ENCODE peak calls at places on chromosomes 6 and 20, in eight cellular contexts. V is foreskin fibroblast, W is HL-60, H is pancreas, U is stomach, P is neural progenitor cell, X is GM12865, M is AG04449. D is an unnamed sample.

GRCh38 chr6:71478834-71479541 is 190.4 kb downstream of the OGFRL1 start:
- DNase-seq in V (peak; percentile 88), W (no peak), H (no peak), U (no peak), P (peak; percentile 36), X (no peak), M (peak; percentile 84), D (no peak)

GRCh38 chr6:35017461-35018183 is 123.5 kb downstream of the TCP11 start:
- DNase-seq in V (no peak), W (no peak), H (no peak), U (no peak), P (no peak), X (no peak), M (no peak), D (no peak)

GRCh38 chr6:150142304-150142656 is 564 bp upstream of the PPP1R14C start:
- DNase-seq in V (peak; percentile 24), W (peak; percentile 37), H (no peak), U (no peak), P (peak; percentile 52), X (no peak), M (no peak), D (no peak)

GRCh38 chr6:54003316-54003715 is 107.9 kb upstream of the MLIP start:
- DNase-seq in V (no peak), W (no peak), H (no peak), U (no peak), P (no peak), X (no peak), M (no peak), D (no peak)

GRCh38 chr6:163405412-163406309 is 8.9 kb upstream of the QKI start:
- DNase-seq in V (peak; percentile 16), W (peak; percentile 86), H (peak; percentile 37), U (peak; percentile 69), P (no peak), X (peak; percentile 44), M (no peak), D (no peak)

GRCh38 chr6:121830759-121831158 is 395.3 kb downstream of the GJA1 start:
- DNase-seq in V (no peak), W (no peak), H (no peak), U (no peak), P (no peak), X (no peak), M (no peak), D (no peak)

GRCh38 chr6:118736351-118736750 is 85.0 kb upstream of the CEP85L start:
- DNase-seq in V (no peak), W (no peak), H (no peak), U (no peak), P (no peak), X (no peak), M (no peak), D (no peak)

GRCh38 chr20:46852313-46852712 is 42.3 kb upstream of the EYA2 start:
- DNase-seq in V (no peak), W (no peak), H (no peak), U (no peak), P (no peak), X (no peak), M (no peak), D (no peak)

GRCh38 chr6:169172946-169173345 is 80.7 kb downstream of the THBS2 start:
- DNase-seq in V (no peak), W (no peak), H (no peak), U (no peak), P (no peak), X (no peak), M (no peak), D (no peak)

GRCh38 chr6:168288781-168289570 is 30.6 kb downstream of the DACT2 start:
- DNase-seq in V (no peak), W (no peak), H (no peak), U (no peak), P (no peak), X (no peak), M (no peak), D (no peak)

GRCh38 chr6:12709116-12709515 is 7.5 kb upstream of the PHACTR1 start:
- DNase-seq in V (peak; percentile 71), W (no peak), H (no peak), U (no peak), P (no peak), X (no peak), M (peak; percentile 26), D (no peak)

GRCh38 chr6:154969796-154970195 is 25.3 kb upstream of the TIAM2 start:
- DNase-seq in V (peak; percentile 7), W (no peak), H (no peak), U (no peak), P (no peak), X (no peak), M (peak; percentile 17), D (no peak)

GRCh38 chr6:97059473-97059872 is 134.9 kb downstream of the KLHL32 start:
- DNase-seq in V (no peak), W (no peak), H (no peak), U (no peak), P (peak; percentile 30), X (peak; percentile 60), M (no peak), D (peak; percentile 26)

GRCh38 chr6:147382945-147383554 is 125.4 kb upstream of the SAMD5 start:
- DNase-seq in V (peak; percentile 18), W (no peak), H (no peak), U (no peak), P (peak; percentile 31), X (no peak), M (no peak), D (no peak)

GRCh38 chr6:31070711-31071197 is 41.6 kb downstream of the C6orf15 start:
- DNase-seq in V (peak; percentile 79), W (no peak), H (peak; percentile 51), U (peak; percentile 41), P (peak; percentile 89), X (peak; percentile 34), M (no peak), D (no peak)

GRCh38 chr6:18422136-18422535 is 35.0 kb downstream of the RNF144B start:
- DNase-seq in V (no peak), W (no peak), H (no peak), U (no peak), P (no peak), X (no peak), M (no peak), D (no peak)

GRCh38 chr6:165191461-165191860 is 117.9 kb downstream of the C6orf118 start:
- DNase-seq in V (no peak), W (no peak), H (no peak), U (no peak), P (no peak), X (no peak), M (no peak), D (no peak)

GRCh38 chr6:150617496-150618460 is 18.1 kb downstream of the PLEKHG1 start:
- DNase-seq in V (no peak), W (no peak), H (no peak), U (no peak), P (peak; percentile 61), X (no peak), M (no peak), D (no peak)

GRCh38 chr6:47438481-47439347 is 38.9 kb upstream of the CD2AP start:
- DNase-seq in V (no peak), W (peak; percentile 24), H (no peak), U (no peak), P (no peak), X (peak; percentile 76), M (no peak), D (peak; percentile 66)

GRCh38 chr6:166307082-166307980 is 861 bp downstream of the PRR18 start:
- DNase-seq in V (no peak), W (no peak), H (peak; percentile 26), U (no peak), P (peak; percentile 80), X (peak; percentile 59), M (no peak), D (no peak)
- TF ChIP-seq CTCF in V (no peak), W (no peak), H (no peak), U (no peak), P (no peak), X (no peak), M (no peak), D (no peak)

GRCh38 chr6:6002809-6003333 is 3.9 kb downstream of the NRN1 start:
- DNase-seq in V (no peak), W (no peak), H (no peak), U (no peak), P (peak; percentile 34), X (no peak), M (no peak), D (no peak)
- H3K4me3 ChIP-seq in V (no peak overlapping the region), W (peak overlapping the region; percentile 56), H (no peak overlapping the region), U (peak overlapping the region; percentile 34), P (peak overlapping the region; percentile 55), X (no peak overlapping the region), M (peak overlapping the region; percentile 87), D (peak overlapping the region; percentile 53)

DNA sequence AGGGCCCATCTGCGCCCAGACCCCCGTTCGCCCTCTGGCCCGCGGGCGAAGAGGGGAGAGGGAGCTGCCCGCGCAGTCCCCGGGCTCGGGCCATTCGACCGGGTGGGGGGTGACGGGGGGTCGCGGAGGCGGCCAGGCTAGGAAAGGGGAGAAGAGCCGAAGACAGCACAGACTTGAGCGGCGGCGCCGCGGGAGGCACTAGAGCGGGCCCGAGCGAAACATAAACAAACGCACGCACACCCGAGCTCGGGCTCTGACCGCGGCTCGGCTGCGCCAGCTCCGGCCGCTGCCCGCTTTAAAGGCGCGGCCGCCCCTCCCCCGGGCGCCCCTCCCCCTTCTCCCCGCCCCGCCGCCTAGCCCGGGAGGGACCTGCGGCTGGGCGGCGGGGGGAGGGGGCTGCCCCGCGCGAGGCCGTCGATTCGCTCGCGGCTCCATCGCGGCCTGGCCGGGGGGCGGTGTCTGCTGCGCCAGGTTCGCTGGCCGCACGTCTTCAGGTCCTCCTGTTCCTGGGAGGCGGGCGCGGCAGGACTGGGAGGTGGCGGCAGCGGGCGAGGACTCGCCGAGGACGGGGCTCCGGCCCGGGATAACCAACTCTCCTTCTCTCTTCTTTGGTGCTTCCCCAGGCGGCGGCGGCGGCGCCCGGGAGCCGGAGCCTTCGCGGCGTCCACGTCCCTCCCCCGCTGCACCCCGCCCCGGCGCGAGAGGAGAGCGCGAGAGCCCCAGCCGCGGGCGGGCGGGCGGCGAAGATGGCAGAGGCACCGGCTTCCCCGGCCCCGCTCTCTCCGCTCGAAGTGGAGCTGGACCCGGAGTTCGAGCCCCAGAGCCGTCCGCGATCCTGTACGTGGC is at the start of gene FOXO3:
- DNase-seq in V (peak; percentile 92), W (peak; percentile 73), H (peak; percentile 95), U (peak; percentile 95), P (peak; percentile 95), X (peak; percentile 82), M (no peak), D (no peak)
- TF ChIP-seq CTCF in V (no peak), W (no peak), H (no peak), U (peak; percentile 14), P (no peak), X (no peak), M (no peak), D (no peak)

GRCh38 chr6:129750390-129750789 is 40.4 kb upstream of the ARHGAP18 start:
- DNase-seq in V (no peak), W (no peak), H (no peak), U (no peak), P (no peak), X (no peak), M (no peak), D (no peak)

GRCh38 chr6:129747588-129748112 is 37.7 kb upstream of the ARHGAP18 start:
- DNase-seq in V (no peak), W (no peak), H (no peak), U (no peak), P (no peak), X (no peak), M (no peak), D (no peak)

GRCh38 chr6:129749749-129750120 is 39.8 kb upstream of the ARHGAP18 start:
- DNase-seq in V (peak; percentile 75), W (peak; percentile 60), H (no peak), U (no peak), P (no peak), X (peak; percentile 79), M (peak; percentile 37), D (no peak)

GRCh38 chr6:129748901-129749748 is 39.1 kb upstream of the ARHGAP18 start:
- DNase-seq in V (peak; percentile 57), W (no peak), H (no peak), U (no peak), P (no peak), X (peak; percentile 48), M (peak; percentile 31), D (no peak)

GRCh38 chr6:129748212-129748900 is 38.4 kb upstream of the ARHGAP18 start:
- DNase-seq in V (no peak), W (no peak), H (no peak), U (peak; percentile 39), P (no peak), X (peak; percentile 91), M (no peak), D (peak; percentile 89)
- H3K4me3 ChIP-seq in V (no peak overlapping the region), W (no peak overlapping the region), H (no peak overlapping the region), U (no peak overlapping the region), P (no peak overlapping the region), X (peak overlapping the region; percentile 44), M (no peak overlapping the region), D (no peak overlapping the region)